ENCODE peak calls at places on chromosomes 12 and 14, in four cellular contexts. A is Peyer's patch; I is CD8-positive, alpha-beta memory T cell; K is HepG2. G is an unnamed sample. For H3K9me3 and H3K4me1, the result is how much of the 10 kb centered on the place peaks cover.

GRCh38 chr12:120327593-120327992 is at the start of gene PLA2G1B:
- DNase-seq in A (no peak), I (no peak), K (peak), G (no peak)

GRCh38 chr12:54373619-54374554 is 9.6 kb upstream of the GPR84 start:
- DNase-seq in A (no peak), I (no peak), K (no peak), G (no peak)

GRCh38 chr12:57268264-57268663 is 17.3 kb upstream of the STAC3 start:
- DNase-seq in A (no peak), I (no peak), K (no peak), G (no peak)

GRCh38 chr14:93717222-93717967 is 70.9 kb downstream of the PRIMA1 start:
- DNase-seq in A (no peak), I (no peak), K (no peak), G (no peak)

GRCh38 chr12:25352078-25352918 is 101.6 kb upstream of the KRAS start:
- DNase-seq in A (no peak), I (no peak), K (no peak), G (no peak)

GRCh38 chr12:111194703-111195051 is 174.2 kb downstream of the PHETA1 start:
- DNase-seq in A (peak), I (no peak), K (no peak), G (no peak)

GRCh38 chr12:90999518-90999917 is 5.3 kb downstream of the EPYC start:
- DNase-seq in A (no peak), I (no peak), K (no peak), G (no peak)

GRCh38 chr12:132150780-132151144 is 6.5 kb downstream of the NOC4L start:
- DNase-seq in A (no peak), I (no peak), K (no peak), G (peak)

GRCh38 chr12:120597861-120598260 is 16.7 kb upstream of the POP5 start:
- DNase-seq in A (no peak), I (no peak), K (no peak), G (no peak)

GRCh38 chr12:52495385-52495784 is 2.3 kb upstream of the KRT6A start:
- DNase-seq in A (no peak), I (no peak), K (no peak), G (no peak)

GRCh38 chr12:64082866-64083268 is 139.2 kb downstream of the KICS2 start:
- DNase-seq in A (no peak), I (no peak), K (no peak), G (no peak)

GRCh38 chr12:20212658-20213387 is 155.5 kb upstream of the PDE3A start:
- DNase-seq in A (no peak), I (no peak), K (no peak), G (peak)

GRCh38 chr14:21244546-21244945 is 24.7 kb downstream of the HNRNPC start:
- DNase-seq in A (no peak), I (no peak), K (no peak), G (no peak)

GRCh38 chr12:79677667-79678066 is 13.1 kb downstream of the PAWR start:
- DNase-seq in A (no peak), I (no peak), K (no peak), G (no peak)

GRCh38 chr12:109433618-109434017 is 43.5 kb downstream of the KCTD10 start:
- DNase-seq in A (no peak), I (no peak), K (no peak), G (no peak)

GRCh38 chr14:78074546-78074945 is 95.6 kb upstream of the NRXN3 start:
- DNase-seq in A (no peak), I (no peak), K (no peak), G (no peak)

GRCh38 chr14:39243831-39244230 is 10.1 kb downstream of the MIA2 start:
- DNase-seq in A (no peak), I (no peak), K (no peak), G (no peak)

GRCh38 chr12:19847294-19848059 is 408.2 kb downstream of the AEBP2 start:
- DNase-seq in A (no peak), I (no peak), K (no peak), G (no peak)

GRCh38 chr12:49010092-49010668 is 8.4 kb downstream of the PRKAG1 start:
- DNase-seq in A (no peak), I (no peak), K (no peak), G (no peak)

GRCh38 chr12:2282321-2282720 is 229.5 kb downstream of the CACNA1C start:
- DNase-seq in A (peak), I (no peak), K (peak), G (no peak)

GRCh38 chr12:89347325-89347829 is 4.9 kb downstream of the DUSP6 start:
- DNase-seq in A (no peak), I (no peak), K (no peak), G (no peak)

GRCh38 chr12:96198970-96199369 is 4.8 kb downstream of the ELK3 start:
- DNase-seq in A (no peak), I (no peak), K (no peak), G (no peak)

GRCh38 chr12:19799886-19800602 is 360.8 kb downstream of the AEBP2 start:
- DNase-seq in A (no peak), I (no peak), K (no peak), G (no peak)

GRCh38 chr12:45663452-45663851 is 66.1 kb upstream of the ARID2 start:
- DNase-seq in A (no peak), I (no peak), K (no peak), G (no peak)

GRCh38 chr14:87873741-87874140 is 119.2 kb downstream of the GALC start:
- DNase-seq in A (no peak), I (no peak), K (no peak), G (no peak)

GRCh38 chr12:80264386-80264785 is 165.0 kb downstream of the OTOGL start:
- DNase-seq in A (no peak), I (no peak), K (no peak), G (no peak)

GRCh38 chr12:9039397-9039977 is 50.1 kb downstream of the KLRG1 start:
- DNase-seq in A (no peak), I (peak), K (peak), G (no peak)

GRCh38 chr12:81274619-81275018 is 196.7 kb downstream of the ACSS3 start:
- DNase-seq in A (no peak), I (no peak), K (no peak), G (no peak)

GRCh38 chr12:108605000-108605689 is 7.3 kb upstream of the TMEM119 start:
- DNase-seq in A (no peak), I (no peak), K (peak), G (no peak)

GRCh38 chr12:27060740-27061139 is 21.6 kb downstream of the C12orf71 start:
- DNase-seq in A (no peak), I (no peak), K (no peak), G (no peak)

GRCh38 chr12:58886474-58886873 is 33.8 kb downstream of the LRIG3 start:
- DNase-seq in A (no peak), I (no peak), K (no peak), G (no peak)

GRCh38 chr12:104358353-104359003 is 54.9 kb downstream of the EID3 start:
- DNase-seq in A (peak), I (peak), K (peak), G (peak)

GRCh38 chr12:124621296-124621660 is 53.9 kb upstream of the NCOR2 start:
- DNase-seq in A (no peak), I (no peak), K (no peak), G (no peak)

GRCh38 chr12:107634530-107634929 is 51.1 kb upstream of the PWP1 start:
- DNase-seq in A (no peak), I (no peak), K (no peak), G (no peak)

GRCh38 chr12:96242597-96242996 is 48.4 kb downstream of the ELK3 start:
- DNase-seq in A (no peak), I (no peak), K (no peak), G (peak)

GRCh38 chr14:60189923-60190840 is 25.0 kb upstream of the DHRS7 start:
- DNase-seq in A (no peak), I (no peak), K (no peak), G (no peak)

GRCh38 chr12:101642115-101643067 is 47.6 kb downstream of the MYBPC1 start:
- DNase-seq in A (peak), I (peak), K (no peak), G (peak)

GRCh38 chr14:78721756-78722455 is 551.7 kb downstream of the NRXN3 start:
- DNase-seq in A (no peak), I (no peak), K (no peak), G (no peak)

GRCh38 chr14:92675421-92675820 is 73.0 kb downstream of the LGMN start:
- DNase-seq in A (no peak), I (no peak), K (no peak), G (peak)

GRCh38 chr14:28783593-28784143 is 17.1 kb downstream of the FOXG1 start:
- DNase-seq in A (no peak), I (no peak), K (no peak), G (no peak)
- H3K9me3 ChIP-seq in A (under half), I (under half), K (under half), G (under half)

GRCh38 chr12:77060883-77061240 is 4.5 kb downstream of the E2F7 start:
- DNase-seq in A (no peak), I (no peak), K (no peak), G (no peak)

GRCh38 chr12:77065361-77066204 is at the start of gene E2F7:
- DNase-seq in A (peak), I (peak), K (peak), G (peak)

GRCh38 chr12:77062396-77062795 is 3.0 kb downstream of the E2F7 start:
- DNase-seq in A (no peak), I (no peak), K (no peak), G (no peak)

GRCh38 chr12:77062846-77063461 is 2.4 kb downstream of the E2F7 start:
- DNase-seq in A (no peak), I (no peak), K (no peak), G (no peak)

GRCh38 chr12:77064891-77065360 is 443 bp downstream of the E2F7 start:
- DNase-seq in A (no peak), I (no peak), K (no peak), G (no peak)
- H3K4me1 ChIP-seq in A (under half), I (under half), K (under half), G (under half)

GRCh38 chr14:105840266-105841021 is 314.1 kb downstream of the TMEM121 start:
- DNase-seq in A (peak), I (no peak), K (no peak), G (no peak)

GRCh38 chr14:105838107-105838506 is 311.7 kb downstream of the TMEM121 start:
- DNase-seq in A (no peak), I (no peak), K (no peak), G (no peak)

GRCh38 chr14:105839425-105840265 is 313.3 kb downstream of the TMEM121 start:
- DNase-seq in A (peak), I (no peak), K (no peak), G (no peak)

GRCh38 chr14:105837349-105838063 is 311.1 kb downstream of the TMEM121 start:
- DNase-seq in A (peak), I (no peak), K (no peak), G (no peak)

DNA sequence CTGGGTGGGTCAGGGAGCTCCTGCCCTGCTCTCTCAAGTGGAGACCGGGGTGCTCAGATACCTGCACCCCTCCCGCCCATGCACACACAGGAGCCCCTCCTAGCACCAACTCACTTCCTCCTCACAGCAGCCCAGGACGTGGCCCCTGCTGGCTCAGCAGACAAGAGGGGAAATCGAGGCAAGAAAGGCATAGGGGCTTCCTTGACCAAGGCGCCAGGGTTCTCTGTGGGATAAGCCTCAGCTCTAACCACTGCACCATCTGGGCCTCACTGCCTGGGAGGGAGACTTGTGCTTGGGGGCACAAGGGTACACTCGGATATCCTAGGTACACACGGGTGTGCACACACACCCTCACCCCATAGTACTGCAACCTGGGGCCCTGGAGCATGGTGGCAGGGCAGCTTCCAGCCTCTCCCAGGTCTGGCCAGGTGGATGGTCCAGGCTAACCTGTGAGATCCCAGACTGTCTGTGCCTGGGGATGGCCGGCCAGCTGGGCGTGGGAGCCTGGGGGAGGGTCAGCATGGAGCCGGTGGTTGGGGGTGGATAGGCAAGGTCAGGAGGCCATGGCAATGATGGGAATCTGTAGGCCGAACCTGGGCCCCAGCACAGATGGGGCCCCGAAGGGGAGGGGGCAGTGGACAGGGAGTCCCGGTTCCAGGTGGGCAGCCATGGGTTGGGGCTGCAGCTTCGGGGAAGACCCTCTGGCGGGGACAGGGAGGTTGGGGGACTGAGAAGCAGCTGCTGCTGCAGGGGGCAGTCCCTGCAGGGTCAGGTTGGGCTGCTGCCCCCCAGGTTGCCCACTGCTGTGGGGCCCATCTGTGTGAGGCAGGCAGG is 312.4 kb downstream of the TMEM121 start:
- DNase-seq in A (peak), I (no peak), K (no peak), G (no peak)
- H3K9me3 ChIP-seq in A (under half), I (under half), K (under half), G (under half)

GRCh38 chr12:12019881-12020280 is 50.9 kb upstream of the BCL2L14 start:
- DNase-seq in A (no peak), I (no peak), K (no peak), G (no peak)
- H3K4me1 ChIP-seq in A (under half), I (under half), K (under half), G (under half)

G was measured in right lobe of liver.